ENCODE peak calls at places on chromosomes 11 and 22, in five cellular contexts. One of them, this sample, is unnamed. For H3K4me1, the result is how much of the 10 kb centered on the place peaks cover.

GRCh38 chr11:128342511-128343133 is 244.7 kb downstream of the ETS1 start:
- DNase-seq in cardiac muscle cell: peak
- DNase-seq in right lobe of liver: no peak
- DNase-seq in colonic mucosa: peak
- DNase-seq in right cardiac atrium: peak
- DNase-seq in this sample: peak

GRCh38 chr22:32887293-32887692 is 85.8 kb downstream of the TIMP3 start:
- DNase-seq in right lobe of liver: no peak
- DNase-seq in colonic mucosa: no peak
- DNase-seq in cardiac muscle cell: no peak
- DNase-seq in right cardiac atrium: no peak
- DNase-seq in this sample: no peak

GRCh38 chr11:9078113-9079041 is 13.0 kb downstream of the SCUBE2 start:
- DNase-seq in right cardiac atrium: no peak
- DNase-seq in right lobe of liver: no peak
- DNase-seq in colonic mucosa: no peak
- DNase-seq in cardiac muscle cell: no peak
- DNase-seq in this sample: no peak

GRCh38 chr22:45977003-45977395 is at the start of gene WNT7B:
- DNase-seq in right cardiac atrium: no peak
- DNase-seq in right lobe of liver: no peak
- DNase-seq in colonic mucosa: no peak
- DNase-seq in cardiac muscle cell: no peak
- DNase-seq in this sample: peak

GRCh38 chr11:80146231-80146630 is 705.4 kb upstream of the TENM4 start:
- DNase-seq in colonic mucosa: no peak
- DNase-seq in cardiac muscle cell: no peak
- DNase-seq in right lobe of liver: no peak
- DNase-seq in right cardiac atrium: no peak
- DNase-seq in this sample: no peak

GRCh38 chr22:19622061-19622441 is 92.3 kb upstream of the SEPTIN5 start:
- DNase-seq in right lobe of liver: no peak
- DNase-seq in colonic mucosa: no peak
- DNase-seq in right cardiac atrium: no peak
- DNase-seq in cardiac muscle cell: no peak
- DNase-seq in this sample: no peak

GRCh38 chr11:76123243-76123642 is 83.1 kb downstream of the WNT11 start:
- DNase-seq in right lobe of liver: no peak
- DNase-seq in cardiac muscle cell: no peak
- DNase-seq in colonic mucosa: no peak
- DNase-seq in right cardiac atrium: no peak
- DNase-seq in this sample: no peak

GRCh38 chr22:45876136-45877035 is 100.6 kb downstream of the WNT7B start:
- DNase-seq in right lobe of liver: peak
- DNase-seq in right cardiac atrium: peak
- DNase-seq in colonic mucosa: no peak
- DNase-seq in cardiac muscle cell: no peak
- DNase-seq in this sample: peak

GRCh38 chr11:78223320-78223954 is 34.7 kb downstream of the USP35 start:
- DNase-seq in cardiac muscle cell: no peak
- DNase-seq in colonic mucosa: no peak
- DNase-seq in right cardiac atrium: no peak
- DNase-seq in right lobe of liver: no peak
- DNase-seq in this sample: no peak

GRCh38 chr11:46277313-46277622 is 194 bp upstream of the CREB3L1 start:
- DNase-seq in colonic mucosa: no peak
- DNase-seq in right lobe of liver: no peak
- DNase-seq in right cardiac atrium: no peak
- DNase-seq in cardiac muscle cell: peak
- DNase-seq in this sample: no peak

GRCh38 chr11:19419813-19420212 is 179.1 kb upstream of the E2F8 start:
- DNase-seq in cardiac muscle cell: no peak
- DNase-seq in right lobe of liver: no peak
- DNase-seq in colonic mucosa: no peak
- DNase-seq in right cardiac atrium: no peak
- DNase-seq in this sample: no peak

GRCh38 chr22:39317756-39318506 is 1.5 kb downstream of the RPL3 start:
- DNase-seq in right lobe of liver: no peak
- DNase-seq in colonic mucosa: no peak
- DNase-seq in right cardiac atrium: no peak
- DNase-seq in cardiac muscle cell: peak
- DNase-seq in this sample: no peak

GRCh38 chr22:26185190-26185589 is 15.9 kb downstream of the SEZ6L start:
- DNase-seq in right lobe of liver: no peak
- DNase-seq in colonic mucosa: no peak
- DNase-seq in right cardiac atrium: no peak
- DNase-seq in cardiac muscle cell: no peak
- DNase-seq in this sample: no peak

GRCh38 chr11:125955856-125956255 is 10.0 kb downstream of the VSIG10L2 start:
- DNase-seq in cardiac muscle cell: no peak
- DNase-seq in right cardiac atrium: no peak
- DNase-seq in colonic mucosa: no peak
- DNase-seq in right lobe of liver: no peak
- DNase-seq in this sample: no peak

GRCh38 chr11:72519220-72519881 is 85.0 kb upstream of the CLPB start:
- DNase-seq in colonic mucosa: no peak
- DNase-seq in right cardiac atrium: no peak
- DNase-seq in cardiac muscle cell: no peak
- DNase-seq in right lobe of liver: no peak
- DNase-seq in this sample: no peak

GRCh38 chr22:39598017-39598965 is 27.7 kb downstream of the CACNA1I start:
- DNase-seq in cardiac muscle cell: peak
- DNase-seq in colonic mucosa: peak
- DNase-seq in right cardiac atrium: peak
- DNase-seq in right lobe of liver: no peak
- DNase-seq in this sample: peak

GRCh38 chr22:46072030-46072881 is 78.1 kb upstream of the PPARA start:
- DNase-seq in right lobe of liver: peak
- DNase-seq in right cardiac atrium: peak
- DNase-seq in colonic mucosa: peak
- DNase-seq in cardiac muscle cell: peak
- DNase-seq in this sample: peak

GRCh38 chr11:206516-207212 is 535 bp downstream of the BET1L start:
- DNase-seq in cardiac muscle cell: no peak
- DNase-seq in right cardiac atrium: peak
- DNase-seq in right lobe of liver: peak
- DNase-seq in colonic mucosa: peak
- DNase-seq in this sample: peak
- H3K4me1 ChIP-seq in cardiac muscle cell: under half
- H3K4me1 ChIP-seq in right cardiac atrium: under half
- H3K4me1 ChIP-seq in right lobe of liver: under half
- H3K4me1 ChIP-seq in colonic mucosa: under half
- H3K4me1 ChIP-seq in this sample: half or more

DNA sequence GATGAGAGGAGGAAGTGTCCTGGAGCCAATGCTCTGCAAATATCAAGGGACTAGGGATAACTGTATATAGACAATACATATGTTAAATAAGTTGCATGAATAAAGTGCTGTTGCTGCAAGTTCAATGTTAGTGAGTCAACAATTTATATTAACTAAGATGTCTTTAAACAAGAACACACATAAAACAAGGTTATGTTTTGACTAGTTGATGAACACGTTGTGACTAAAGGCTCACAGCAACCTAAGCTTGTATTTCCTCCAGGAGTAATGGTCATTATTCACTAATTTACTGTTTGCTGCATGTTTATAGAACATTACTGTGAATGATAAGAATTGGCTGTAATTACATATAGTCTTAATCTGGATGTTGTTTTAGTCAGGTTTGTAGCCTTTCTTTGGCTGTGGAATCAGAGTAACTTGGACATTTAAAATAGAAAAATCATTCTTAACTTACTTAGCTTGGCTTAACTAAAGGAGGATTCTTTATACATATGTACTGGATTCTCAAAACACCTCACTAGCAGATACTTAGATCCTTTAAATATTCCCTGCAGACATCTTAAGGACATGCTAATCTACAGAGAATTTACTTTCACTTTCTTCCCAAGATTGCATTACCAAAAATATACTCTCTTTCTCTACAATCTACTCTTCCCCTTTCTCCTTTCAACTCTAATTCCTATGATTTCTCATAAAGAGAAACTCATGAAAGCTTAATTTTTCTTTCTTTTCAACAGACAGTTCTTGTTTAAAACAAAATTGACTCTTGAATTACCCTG is 319.6 kb upstream of the CTSC start:
- DNase-seq in right lobe of liver: no peak
- DNase-seq in cardiac muscle cell: peak
- DNase-seq in colonic mucosa: no peak
- DNase-seq in right cardiac atrium: no peak
- DNase-seq in this sample: no peak
- H3K27ac ChIP-seq in right lobe of liver: no peak
- H3K27ac ChIP-seq in cardiac muscle cell: no peak
- H3K27ac ChIP-seq in colonic mucosa: no peak
- H3K27ac ChIP-seq in right cardiac atrium: no peak
- H3K27ac ChIP-seq in this sample: no peak

DNA sequence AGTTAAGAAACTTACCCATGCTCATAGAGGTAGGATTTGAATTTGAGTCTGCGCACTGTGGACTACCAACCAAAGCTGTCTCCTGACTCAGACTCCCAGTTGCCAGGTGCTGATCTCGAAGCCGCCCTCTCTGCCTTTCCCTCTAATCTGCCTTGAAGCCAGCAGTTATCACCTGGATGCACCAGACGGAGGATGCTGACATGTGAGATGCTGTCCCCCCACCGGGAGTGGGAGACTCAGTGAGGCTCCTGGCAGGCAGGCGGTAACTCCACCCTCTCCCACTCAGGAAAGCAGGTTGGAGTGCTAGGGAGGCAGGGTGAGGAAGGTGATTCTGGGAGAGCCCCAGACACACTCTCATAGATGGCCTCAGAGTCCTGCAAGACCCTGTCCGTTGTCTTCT is 40.4 kb downstream of the KIAA1671 start:
- DNase-seq in cardiac muscle cell: no peak
- DNase-seq in right lobe of liver: no peak
- DNase-seq in right cardiac atrium: no peak
- DNase-seq in colonic mucosa: no peak
- DNase-seq in this sample: no peak
- H3K4me1 ChIP-seq in cardiac muscle cell: under half
- H3K4me1 ChIP-seq in right lobe of liver: under half
- H3K4me1 ChIP-seq in right cardiac atrium: under half
- H3K4me1 ChIP-seq in colonic mucosa: under half
- H3K4me1 ChIP-seq in this sample: under half

DNA sequence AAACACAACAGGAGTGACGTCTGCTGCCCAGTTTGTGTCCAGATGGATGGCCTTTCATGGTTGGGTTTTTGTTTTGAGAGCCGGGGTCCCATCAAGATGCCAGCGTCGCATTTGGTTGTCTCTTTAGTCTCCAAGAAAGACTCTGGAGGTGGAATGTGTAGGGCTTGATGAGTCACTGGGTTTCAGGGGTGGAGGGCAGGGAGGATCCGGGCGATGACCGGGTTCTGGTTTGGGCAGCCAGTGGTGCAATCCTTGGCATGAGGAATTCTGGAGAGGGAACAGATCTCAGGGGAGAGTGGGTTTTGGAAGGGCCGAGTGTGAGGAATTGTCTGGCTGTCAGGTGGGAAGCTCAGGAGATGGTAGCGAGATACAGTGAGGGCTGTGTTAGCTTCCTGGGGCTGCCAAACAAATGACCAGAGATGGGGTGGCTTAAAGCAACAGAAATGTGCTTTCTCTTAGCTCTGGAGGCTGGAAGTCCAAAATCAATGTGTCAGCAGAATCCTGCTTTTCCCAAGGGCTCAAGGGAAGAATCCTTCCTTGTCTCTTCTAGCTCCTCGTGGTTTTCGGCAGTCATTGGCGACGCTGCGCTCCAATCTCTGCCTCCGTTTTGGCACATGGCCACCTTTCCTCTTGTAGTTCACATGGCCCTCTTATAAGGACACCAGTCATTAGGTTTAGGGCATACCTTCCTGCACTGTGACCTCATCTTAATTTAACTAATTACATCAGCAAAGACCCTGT is 26.4 kb upstream of the PPFIA1 start:
- DNase-seq in cardiac muscle cell: peak
- DNase-seq in right lobe of liver: no peak
- DNase-seq in colonic mucosa: no peak
- DNase-seq in right cardiac atrium: no peak
- DNase-seq in this sample: no peak
- H3K27ac ChIP-seq in cardiac muscle cell: no peak
- H3K27ac ChIP-seq in right lobe of liver: no peak
- H3K27ac ChIP-seq in colonic mucosa: no peak
- H3K27ac ChIP-seq in right cardiac atrium: no peak
- H3K27ac ChIP-seq in this sample: no peak

DNA sequence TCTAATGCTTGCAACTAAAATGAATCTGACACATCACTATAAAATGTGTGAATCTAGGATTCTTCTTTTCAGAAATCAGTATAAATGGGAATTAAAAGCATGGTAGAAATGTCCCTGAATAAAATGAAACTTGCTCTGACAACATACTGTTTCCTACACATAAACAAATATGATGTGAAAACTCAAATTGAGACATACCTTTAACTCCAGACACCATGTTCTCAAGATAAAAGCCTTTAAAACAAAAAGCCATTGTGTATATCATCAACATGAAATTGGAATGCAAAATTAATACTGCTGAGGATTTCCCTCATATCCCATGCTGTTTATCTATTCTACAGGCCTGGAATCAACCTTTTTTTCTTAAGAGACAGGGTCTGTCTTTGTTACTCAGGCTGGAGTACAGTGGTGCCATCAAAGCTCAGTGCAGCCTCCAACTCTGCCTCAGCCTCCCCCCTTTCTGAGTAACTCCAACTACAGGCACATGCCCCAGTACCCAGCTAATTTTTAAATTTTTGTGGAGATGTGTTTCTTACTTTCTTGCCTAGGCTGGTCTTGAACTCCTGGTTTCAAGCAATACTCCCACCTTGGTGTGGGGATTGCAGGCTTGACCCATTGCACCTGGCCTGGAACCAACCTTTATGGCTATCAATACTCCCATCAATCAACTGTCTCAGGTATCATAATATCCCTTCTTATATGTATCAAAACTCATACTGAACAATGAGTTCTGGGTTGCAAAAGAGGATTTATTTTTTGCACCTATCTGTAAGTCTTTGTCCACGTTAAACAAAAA is 6.7 kb downstream of the TAF1D start:
- DNase-seq in right lobe of liver: no peak
- DNase-seq in colonic mucosa: no peak
- DNase-seq in cardiac muscle cell: no peak
- DNase-seq in right cardiac atrium: no peak
- DNase-seq in this sample: no peak
- H3K4me1 ChIP-seq in right lobe of liver: under half
- H3K4me1 ChIP-seq in colonic mucosa: under half
- H3K4me1 ChIP-seq in cardiac muscle cell: under half
- H3K4me1 ChIP-seq in right cardiac atrium: under half
- H3K4me1 ChIP-seq in this sample: under half

DNA sequence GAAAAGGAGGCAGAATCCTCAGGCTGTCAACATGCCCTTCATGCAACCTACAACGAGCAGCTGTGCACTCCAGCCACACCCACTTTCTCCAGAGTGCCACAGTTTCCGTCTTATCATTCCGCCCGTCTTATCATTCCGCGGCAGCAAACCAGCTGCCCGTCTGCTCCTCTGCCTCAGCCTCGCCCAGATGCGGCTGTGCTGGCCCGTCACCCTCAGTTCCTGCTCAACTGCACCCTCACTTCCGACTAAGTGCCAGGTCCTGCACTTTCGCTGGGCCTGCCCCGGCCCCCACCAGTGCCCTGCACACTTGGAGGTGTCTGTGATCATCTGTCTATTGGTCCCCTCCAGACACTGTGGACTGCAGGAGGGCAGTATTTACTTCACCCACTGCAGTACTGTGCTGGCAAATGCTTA is 43.7 kb downstream of the MICAL3 start:
- DNase-seq in right lobe of liver: no peak
- DNase-seq in colonic mucosa: peak
- DNase-seq in right cardiac atrium: peak
- DNase-seq in cardiac muscle cell: peak
- DNase-seq in this sample: peak
- H3K27ac ChIP-seq in right lobe of liver: no peak
- H3K27ac ChIP-seq in colonic mucosa: peak
- H3K27ac ChIP-seq in right cardiac atrium: no peak
- H3K27ac ChIP-seq in cardiac muscle cell: peak
- H3K27ac ChIP-seq in this sample: no peak